ENCODE peak calls at places on chromosomes 7 and 10, in eight cellular contexts. H is stimulated activated CD8-positive, alpha-beta memory T cell treated with anti-CD3 and anti-CD28 coated beads, Interleukin-2, amount 100 ng/mL, for 1 hour; X is M059J; B is fibroblast of lung; T is COR-L47; I is WTC11; L is fibroblast of villous mesenchyme; Z is cardiac fibroblast. E is an unnamed sample.

GRCh38 chr7:39838326-39838725 is 111.7 kb upstream of the CDK13 start:
- DNase-seq in H (no peak), B (peak; percentile 75), T (peak; percentile 96), L (peak; percentile 37), Z (peak; percentile 61), X (peak; percentile 74), I (no peak), E (no peak)

GRCh38 chr7:22823142-22823497 is 471 bp upstream of the TOMM7 start:
- DNase-seq in L (no peak), X (no peak), I (no peak), H (no peak), T (no peak), Z (no peak), B (no peak), E (no peak)

GRCh38 chr7:100157334-100158228 is 942 bp downstream of the TRAPPC14 start:
- DNase-seq in X (peak; percentile 80), L (peak; percentile 84), I (no peak), B (peak; percentile 64), H (no peak), T (no peak), Z (peak; percentile 78), E (no peak)

GRCh38 chr7:108605582-108606173 is 36.0 kb downstream of the DNAJB9 start:
- DNase-seq in L (peak; percentile 70), Z (no peak), H (no peak), X (no peak), B (peak; percentile 20), T (no peak), I (no peak), E (no peak)

GRCh38 chr7:148698397-148699023 is at the start of gene CUL1:
- DNase-seq in X (peak; percentile 76), B (peak; percentile 70), I (peak; percentile 77), T (peak; percentile 62), Z (peak; percentile 65), L (peak; percentile 76), H (peak; percentile 62), E (peak; percentile 78)

GRCh38 chr7:27102578-27103442 is at the start of gene HOXA2:
- DNase-seq in Z (no peak), I (no peak), B (peak; percentile 91), T (no peak), H (no peak), X (peak; percentile 70), L (no peak), E (no peak)

GRCh38 chr10:71231196-71231595 is 18.8 kb downstream of the UNC5B start:
- DNase-seq in B (no peak), Z (no peak), I (no peak), L (no peak), T (no peak), H (no peak), X (no peak), E (no peak)

GRCh38 chr10:18681366-18681765 is 22.1 kb downstream of the ARL5B start:
- DNase-seq in T (no peak), L (peak; percentile 78), X (peak; percentile 26), H (no peak), Z (peak; percentile 68), I (no peak), B (peak; percentile 77), E (no peak)

GRCh38 chr7:123355576-123356195 is 155.9 kb upstream of the SLC13A1 start:
- DNase-seq in L (no peak), B (no peak), X (no peak), I (no peak), Z (peak; percentile 63), H (no peak), T (no peak), E (peak; percentile 33)

GRCh38 chr7:46972205-46972604 is 609.7 kb downstream of the TNS3 start:
- DNase-seq in L (peak; percentile 77), X (peak; percentile 89), Z (peak; percentile 85), I (no peak), H (no peak), T (no peak), B (peak; percentile 72), E (peak; percentile 44)

GRCh38 chr7:159130820-159131219 is 13.8 kb downstream of the VIPR2 start:
- DNase-seq in T (no peak), B (no peak), H (no peak), Z (no peak), X (no peak), L (no peak), I (no peak), E (no peak)

GRCh38 chr7:56079450-56080185 is 13.1 kb downstream of the PHKG1 start:
- DNase-seq in B (peak; percentile 79), I (peak; percentile 26), H (no peak), L (peak; percentile 73), X (peak; percentile 16), T (peak; percentile 81), Z (peak; percentile 79), E (no peak)